ENCODE peak calls at places on chromosomes 12 and 14, in five cellular contexts. One of them, this sample, is unnamed.
A peak's percentile ranks its signal among the peaks of the same experiment; 100 is the strongest.

GRCh38 chr12:64088431-64089349 is 133.4 kb downstream of the KICS2 start:
- DNase-seq in mesenchymal stem cell: peak; percentile 88
- DNase-seq in H9: peak; percentile 71
- DNase-seq in neuronal stem cell: peak; percentile 23
- DNase-seq in H1: no peak
- DNase-seq in this sample: peak; percentile 75

GRCh38 chr12:57154804-57155434 is 7.5 kb upstream of the LRP1-AS start:
- DNase-seq in neuronal stem cell: no peak
- DNase-seq in mesenchymal stem cell: no peak
- DNase-seq in H9: no peak
- DNase-seq in H1: no peak
- DNase-seq in this sample: no peak

GRCh38 chr12:117686911-117687377 is 281.8 kb downstream of the KSR2 start:
- DNase-seq in H1: no peak
- DNase-seq in H9: no peak
- DNase-seq in mesenchymal stem cell: peak; percentile 93
- DNase-seq in neuronal stem cell: no peak
- DNase-seq in this sample: no peak

GRCh38 chr12:54398218-54398617 is 13.7 kb upstream of the ZNF385A start:
- DNase-seq in H9: no peak
- DNase-seq in H1: no peak
- DNase-seq in mesenchymal stem cell: no peak
- DNase-seq in neuronal stem cell: no peak
- DNase-seq in this sample: no peak

GRCh38 chr12:48025281-48025680 is 21.0 kb upstream of the COL2A1 start:
- DNase-seq in H9: no peak
- DNase-seq in neuronal stem cell: no peak
- DNase-seq in H1: no peak
- DNase-seq in mesenchymal stem cell: no peak
- DNase-seq in this sample: no peak

GRCh38 chr14:49966304-49966809 is 73.5 kb downstream of the ARF6 start:
- DNase-seq in H1: peak; percentile 54
- DNase-seq in neuronal stem cell: no peak
- DNase-seq in H9: no peak
- DNase-seq in mesenchymal stem cell: no peak
- DNase-seq in this sample: no peak

GRCh38 chr14:90277581-90278198 is 21.3 kb downstream of the PSMC1 start:
- DNase-seq in mesenchymal stem cell: no peak
- DNase-seq in H1: no peak
- DNase-seq in H9: no peak
- DNase-seq in neuronal stem cell: no peak
- DNase-seq in this sample: no peak

GRCh38 chr14:99420711-99421110 is 59.9 kb downstream of the SETD3 start:
- DNase-seq in neuronal stem cell: peak; percentile 33
- DNase-seq in H9: peak; percentile 48
- DNase-seq in mesenchymal stem cell: no peak
- DNase-seq in H1: no peak
- DNase-seq in this sample: no peak

GRCh38 chr12:113589437-113589836 is 117.8 kb upstream of the LHX5 start:
- DNase-seq in mesenchymal stem cell: no peak
- DNase-seq in neuronal stem cell: no peak
- DNase-seq in H1: no peak
- DNase-seq in H9: no peak
- DNase-seq in this sample: no peak

GRCh38 chr14:92584856-92585255 is 71.3 kb downstream of the RIN3 start:
- DNase-seq in mesenchymal stem cell: peak; percentile 60
- DNase-seq in H1: no peak
- DNase-seq in H9: no peak
- DNase-seq in neuronal stem cell: no peak
- DNase-seq in this sample: no peak

GRCh38 chr14:87615822-87616679 is 376.9 kb downstream of the GALC start:
- DNase-seq in H1: peak; percentile 83
- DNase-seq in mesenchymal stem cell: peak; percentile 76
- DNase-seq in H9: peak; percentile 73
- DNase-seq in neuronal stem cell: peak; percentile 64
- DNase-seq in this sample: peak; percentile 56

GRCh38 chr14:56650075-56650474 is 70.5 kb downstream of the TMEM260 start:
- DNase-seq in mesenchymal stem cell: no peak
- DNase-seq in neuronal stem cell: no peak
- DNase-seq in H9: no peak
- DNase-seq in H1: no peak
- DNase-seq in this sample: no peak

GRCh38 chr12:6964605-6965025 is 5.8 kb downstream of the PHB2 start:
- DNase-seq in mesenchymal stem cell: no peak
- DNase-seq in neuronal stem cell: no peak
- DNase-seq in H9: no peak
- DNase-seq in H1: no peak
- DNase-seq in this sample: no peak

GRCh38 chr14:24232645-24233537 is at the start of gene GMPR2:
- DNase-seq in mesenchymal stem cell: peak; percentile 26
- DNase-seq in H9: no peak
- DNase-seq in neuronal stem cell: no peak
- DNase-seq in H1: no peak
- DNase-seq in this sample: peak; percentile 54

DNA sequence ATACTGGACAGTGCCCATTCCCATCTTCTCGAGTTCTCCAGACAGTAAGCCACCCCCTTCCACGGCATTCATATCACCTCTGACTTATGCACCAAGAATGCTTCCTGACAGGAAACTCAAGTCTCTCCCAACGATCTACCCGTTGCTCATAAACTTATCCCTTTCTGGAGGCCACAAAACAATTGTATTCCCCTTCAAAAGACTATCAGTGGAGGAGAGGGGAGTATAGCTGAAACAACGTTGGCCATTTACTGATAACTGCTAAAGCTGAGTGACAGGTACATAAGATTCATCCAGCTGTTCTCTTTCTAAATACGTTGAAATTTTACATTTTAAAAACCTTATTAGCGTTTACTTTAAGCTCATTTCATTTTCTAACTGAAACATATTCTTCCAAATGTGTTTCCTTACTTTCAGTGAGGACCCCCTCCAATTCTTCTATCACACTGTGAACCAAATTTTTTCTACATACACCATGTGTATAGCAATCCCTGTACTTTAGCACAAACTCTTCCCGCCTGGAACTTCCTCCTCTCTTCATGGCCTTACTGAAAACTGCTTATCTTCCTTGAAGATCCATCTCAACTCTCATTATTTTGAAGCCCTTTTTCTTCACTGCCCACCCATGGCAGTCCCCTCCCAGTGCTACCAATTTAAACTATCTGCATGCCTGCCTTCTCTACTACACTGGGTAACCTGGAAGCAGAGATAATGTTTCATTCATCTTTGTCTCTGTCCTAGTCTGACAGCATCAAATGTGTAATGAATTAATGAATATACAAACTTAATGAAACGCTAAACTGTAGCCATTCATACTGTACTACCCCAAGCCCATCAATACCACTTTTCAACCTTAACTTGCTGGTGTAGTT is 28.8 kb downstream of the ATXN2 start:
- DNase-seq in neuronal stem cell: no peak
- DNase-seq in H1: peak; percentile 8
- DNase-seq in H9: peak; percentile 8
- DNase-seq in mesenchymal stem cell: peak; percentile 84
- DNase-seq in this sample: peak; percentile 83
- H2BK5ac ChIP-seq in neuronal stem cell: no peak overlapping the region
- H2BK5ac ChIP-seq in H1: no peak overlapping the region
- H2BK5ac ChIP-seq in H9: no peak overlapping the region
- H2BK5ac ChIP-seq in mesenchymal stem cell: no peak overlapping the region
- H2BK5ac ChIP-seq in this sample: no peak overlapping the region

DNA sequence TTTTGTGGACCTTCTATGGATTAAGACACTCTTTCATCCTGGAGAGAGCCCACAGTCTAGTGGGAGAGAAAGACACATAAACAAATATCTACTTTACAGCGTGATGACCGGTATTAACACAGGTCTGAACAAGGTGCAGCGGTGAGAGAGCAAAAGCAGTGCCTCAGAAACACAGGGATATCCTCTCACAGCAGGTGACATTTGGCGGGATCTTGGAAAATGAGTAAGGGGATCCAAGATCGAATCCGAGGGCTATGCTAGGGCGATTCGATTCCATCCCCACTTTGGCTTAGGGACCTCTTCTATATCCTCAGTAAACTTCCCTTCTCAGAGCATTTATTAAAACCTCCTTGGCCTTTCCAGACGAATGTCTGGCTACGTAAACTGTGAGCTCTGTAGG is 690 bp downstream of the ATP6V1D start:
- DNase-seq in mesenchymal stem cell: peak; percentile 15
- DNase-seq in H1: peak; percentile 46
- DNase-seq in neuronal stem cell: peak; percentile 6
- DNase-seq in H9: no peak
- DNase-seq in this sample: no peak
- H2BK12ac ChIP-seq in mesenchymal stem cell: no peak overlapping the region
- H2BK12ac ChIP-seq in H1: no peak overlapping the region
- H2BK12ac ChIP-seq in neuronal stem cell: no peak overlapping the region
- H2BK12ac ChIP-seq in H9: no peak overlapping the region
- H2BK12ac ChIP-seq in this sample: no peak overlapping the region

GRCh38 chr12:3115078-3115477 is 37.9 kb downstream of the TSPAN9 start:
- DNase-seq in mesenchymal stem cell: no peak
- DNase-seq in H9: no peak
- DNase-seq in neuronal stem cell: no peak
- DNase-seq in H1: no peak
- DNase-seq in this sample: no peak

GRCh38 chr12:3117628-3118027 is 40.4 kb downstream of the TSPAN9 start:
- DNase-seq in mesenchymal stem cell: peak; percentile 82
- DNase-seq in neuronal stem cell: no peak
- DNase-seq in H9: no peak
- DNase-seq in H1: no peak
- DNase-seq in this sample: no peak

GRCh38 chr12:3117144-3117581 is 40.0 kb downstream of the TSPAN9 start:
- DNase-seq in neuronal stem cell: no peak
- DNase-seq in H9: no peak
- DNase-seq in mesenchymal stem cell: peak; percentile 65
- DNase-seq in H1: no peak
- DNase-seq in this sample: no peak

GRCh38 chr12:3114671-3115070 is 37.5 kb downstream of the TSPAN9 start:
- DNase-seq in neuronal stem cell: no peak
- DNase-seq in mesenchymal stem cell: no peak
- DNase-seq in H9: no peak
- DNase-seq in H1: no peak
- DNase-seq in this sample: peak; percentile 54

GRCh38 chr12:3116106-3116898 is 39.1 kb downstream of the TSPAN9 start:
- DNase-seq in H9: peak; percentile 28
- DNase-seq in mesenchymal stem cell: peak; percentile 36
- DNase-seq in H1: no peak
- DNase-seq in neuronal stem cell: no peak
- DNase-seq in this sample: no peak
- H2BK5ac ChIP-seq in H9: no peak overlapping the region
- H2BK5ac ChIP-seq in mesenchymal stem cell: peak overlapping the region; percentile 59
- H2BK5ac ChIP-seq in H1: no peak overlapping the region
- H2BK5ac ChIP-seq in neuronal stem cell: no peak overlapping the region
- H2BK5ac ChIP-seq in this sample: no peak overlapping the region

DNA sequence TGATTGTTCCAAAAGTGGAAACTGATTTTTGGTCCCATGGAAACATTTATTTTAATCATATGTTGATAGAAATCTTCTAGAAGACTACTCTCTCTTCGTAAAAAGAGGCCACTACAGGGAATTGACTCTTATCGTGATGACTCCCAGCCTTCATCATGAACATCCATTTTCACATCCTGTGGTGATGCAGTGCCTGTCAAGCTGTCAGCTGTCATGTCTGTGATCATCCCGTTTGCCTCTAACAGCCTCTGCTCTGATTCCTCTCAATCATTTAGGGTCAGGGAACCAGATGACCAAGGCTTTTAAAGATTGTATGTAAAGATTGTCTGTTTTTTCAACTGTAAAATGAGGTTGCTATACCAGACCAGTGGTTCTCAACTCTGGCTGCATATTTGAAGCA is 419.0 kb upstream of the MGAT4C start:
- DNase-seq in mesenchymal stem cell: no peak
- DNase-seq in neuronal stem cell: no peak
- DNase-seq in H1: no peak
- DNase-seq in H9: no peak
- DNase-seq in this sample: no peak
- H2BK12ac ChIP-seq in mesenchymal stem cell: no peak overlapping the region
- H2BK12ac ChIP-seq in neuronal stem cell: no peak overlapping the region
- H2BK12ac ChIP-seq in H1: no peak overlapping the region
- H2BK12ac ChIP-seq in H9: no peak overlapping the region
- H2BK12ac ChIP-seq in this sample: no peak overlapping the region

GRCh38 chr12:42666671-42667243 is 77.2 kb upstream of the PRICKLE1 start:
- DNase-seq in mesenchymal stem cell: peak; percentile 71
- DNase-seq in H1: no peak
- DNase-seq in H9: peak; percentile 56
- DNase-seq in neuronal stem cell: peak; percentile 9
- DNase-seq in this sample: no peak
- H2BK5ac ChIP-seq in mesenchymal stem cell: no peak overlapping the region
- H2BK5ac ChIP-seq in H1: no peak overlapping the region
- H2BK5ac ChIP-seq in H9: no peak overlapping the region
- H2BK5ac ChIP-seq in neuronal stem cell: no peak overlapping the region
- H2BK5ac ChIP-seq in this sample: no peak overlapping the region

GRCh38 chr12:15212877-15213276 is 8.3 kb downstream of the RERG start:
- DNase-seq in H9: no peak
- DNase-seq in H1: no peak
- DNase-seq in neuronal stem cell: no peak
- DNase-seq in mesenchymal stem cell: no peak
- DNase-seq in this sample: no peak
- H2BK12ac ChIP-seq in H9: no peak overlapping the region
- H2BK12ac ChIP-seq in H1: no peak overlapping the region
- H2BK12ac ChIP-seq in neuronal stem cell: no peak overlapping the region
- H2BK12ac ChIP-seq in mesenchymal stem cell: no peak overlapping the region
- H2BK12ac ChIP-seq in this sample: no peak overlapping the region

DNA sequence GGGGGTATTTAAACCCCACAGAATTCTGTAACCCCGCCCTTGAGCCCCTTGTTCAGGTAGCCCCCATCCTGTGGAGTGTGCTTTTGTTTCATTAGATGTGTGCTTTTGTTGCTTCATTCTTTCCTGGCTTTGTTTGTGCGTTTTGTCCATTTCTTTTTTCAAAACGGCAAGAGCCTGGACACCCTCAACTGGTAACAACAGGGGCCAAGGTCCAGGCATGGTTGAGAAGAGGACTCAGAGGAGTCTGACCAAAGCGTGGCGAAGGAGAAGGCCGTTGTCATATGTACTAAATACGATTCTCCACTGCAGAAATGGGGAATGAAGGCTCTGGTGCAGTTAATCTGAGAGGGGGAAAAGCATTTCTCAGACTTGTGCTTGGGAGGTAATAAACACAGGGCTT is 46.0 kb upstream of the GNPNAT1 start:
- DNase-seq in H1: no peak
- DNase-seq in mesenchymal stem cell: no peak
- DNase-seq in neuronal stem cell: no peak
- DNase-seq in H9: no peak
- DNase-seq in this sample: no peak
- H2BK5ac ChIP-seq in H1: no peak overlapping the region
- H2BK5ac ChIP-seq in mesenchymal stem cell: no peak overlapping the region
- H2BK5ac ChIP-seq in neuronal stem cell: no peak overlapping the region
- H2BK5ac ChIP-seq in H9: no peak overlapping the region
- H2BK5ac ChIP-seq in this sample: peak overlapping the region; percentile 17

This sample was measured in trophoblast cell.